ENCODE peak calls at places on chromosomes 2 and 18, in four cellular contexts. One of them, this sample, is unnamed.

GRCh38 chr2:108621087-108621559 is 86.9 kb downstream of the LIMS1 start:
- DNase-seq in K562: peak; percentile 52
- DNase-seq in endothelial cell of umbilical vein: peak; percentile 69
- DNase-seq in IMR-90: peak; percentile 46
- DNase-seq in this sample: peak; percentile 69

GRCh38 chr2:31386648-31387047 is 27.9 kb downstream of the XDH start:
- DNase-seq in endothelial cell of umbilical vein: no peak
- DNase-seq in K562: peak; percentile 63
- DNase-seq in IMR-90: no peak
- DNase-seq in this sample: no peak

GRCh38 chr2:105553538-105554196 is 154.8 kb upstream of the FHL2 start:
- DNase-seq in K562: no peak
- DNase-seq in IMR-90: peak; percentile 39
- DNase-seq in endothelial cell of umbilical vein: peak; percentile 51
- DNase-seq in this sample: no peak

GRCh38 chr2:88180594-88181240 is 10.6 kb downstream of the THNSL2 start:
- DNase-seq in endothelial cell of umbilical vein: no peak
- DNase-seq in K562: no peak
- DNase-seq in IMR-90: peak; percentile 2
- DNase-seq in this sample: no peak

GRCh38 chr2:88307817-88308216 is 137.7 kb downstream of the THNSL2 start:
- DNase-seq in endothelial cell of umbilical vein: no peak
- DNase-seq in K562: peak; percentile 41
- DNase-seq in IMR-90: peak; percentile 0
- DNase-seq in this sample: no peak

GRCh38 chr18:34970106-34970505 is 71.1 kb upstream of the MAPRE2 start:
- DNase-seq in K562: no peak
- DNase-seq in IMR-90: peak; percentile 51
- DNase-seq in endothelial cell of umbilical vein: no peak
- DNase-seq in this sample: no peak

GRCh38 chr2:189830510-189830909 is 46.3 kb downstream of the PMS1 start:
- DNase-seq in K562: no peak
- DNase-seq in IMR-90: no peak
- DNase-seq in endothelial cell of umbilical vein: no peak
- DNase-seq in this sample: no peak

GRCh38 chr2:201118957-201119848 is 3.2 kb downstream of the CFLAR start:
- DNase-seq in endothelial cell of umbilical vein: peak; percentile 68
- DNase-seq in IMR-90: peak; percentile 52
- DNase-seq in K562: no peak
- DNase-seq in this sample: no peak

GRCh38 chr2:230933521-230934180 is 8.6 kb upstream of the GPR55 start:
- DNase-seq in IMR-90: no peak
- DNase-seq in endothelial cell of umbilical vein: no peak
- DNase-seq in K562: no peak
- DNase-seq in this sample: no peak

GRCh38 chr2:148875387-148876051 is 492 bp downstream of the KIF5C start:
- DNase-seq in IMR-90: no peak
- DNase-seq in endothelial cell of umbilical vein: no peak
- DNase-seq in K562: no peak
- DNase-seq in this sample: no peak

GRCh38 chr2:199988176-199988575 is 32.8 kb downstream of the MAIP1 start:
- DNase-seq in endothelial cell of umbilical vein: peak; percentile 89
- DNase-seq in IMR-90: peak; percentile 61
- DNase-seq in K562: no peak
- DNase-seq in this sample: no peak

GRCh38 chr2:142980246-142981068 is 103.0 kb downstream of the KYNU start:
- DNase-seq in endothelial cell of umbilical vein: peak; percentile 53
- DNase-seq in IMR-90: peak; percentile 75
- DNase-seq in K562: no peak
- DNase-seq in this sample: no peak

GRCh38 chr2:56183643-56184499 is at the start of gene CCDC85A:
- DNase-seq in K562: peak; percentile 90
- DNase-seq in endothelial cell of umbilical vein: peak; percentile 86
- DNase-seq in IMR-90: peak; percentile 55
- DNase-seq in this sample: no peak

GRCh38 chr2:56182420-56182819 is 1.4 kb upstream of the CCDC85A start:
- DNase-seq in IMR-90: no peak
- DNase-seq in endothelial cell of umbilical vein: no peak
- DNase-seq in K562: no peak
- DNase-seq in this sample: no peak

GRCh38 chr2:56185582-56186046 is 1.8 kb downstream of the CCDC85A start:
- DNase-seq in K562: no peak
- DNase-seq in endothelial cell of umbilical vein: peak; percentile 87
- DNase-seq in IMR-90: no peak
- DNase-seq in this sample: no peak

GRCh38 chr2:56185101-56185581 is 1.4 kb downstream of the CCDC85A start:
- DNase-seq in IMR-90: no peak
- DNase-seq in endothelial cell of umbilical vein: no peak
- DNase-seq in K562: no peak
- DNase-seq in this sample: no peak

GRCh38 chr2:56184500-56184996 is 758 bp downstream of the CCDC85A start:
- DNase-seq in endothelial cell of umbilical vein: peak; percentile 46
- DNase-seq in K562: peak; percentile 25
- DNase-seq in IMR-90: no peak
- DNase-seq in this sample: no peak
- H3K9ac ChIP-seq in endothelial cell of umbilical vein: peak overlapping the region; percentile 46
- H3K9ac ChIP-seq in K562: peak overlapping the region; percentile 26
- H3K9ac ChIP-seq in IMR-90: no peak overlapping the region
- H3K9ac ChIP-seq in this sample: no peak overlapping the region

DNA sequence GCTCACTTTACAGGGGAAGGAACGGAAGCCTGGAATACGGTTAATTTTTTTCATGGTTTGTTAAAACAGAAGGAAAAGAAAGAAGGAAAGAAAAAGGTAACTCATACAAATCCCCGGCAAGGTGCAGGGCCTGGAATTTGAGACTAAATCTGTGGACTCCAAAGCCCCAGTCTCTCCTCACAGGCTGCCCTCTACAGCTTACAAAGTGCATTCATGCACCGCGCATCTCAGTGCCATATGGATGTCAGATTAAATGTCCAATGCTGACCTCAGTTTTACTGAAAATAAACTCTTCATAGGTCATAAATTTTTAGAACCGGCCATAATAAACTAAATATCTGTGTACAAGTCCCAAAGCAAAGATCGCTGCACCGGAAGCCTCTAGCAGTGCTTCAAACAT is 17.8 kb downstream of the ST6GAL2 start:
- DNase-seq in endothelial cell of umbilical vein: no peak
- DNase-seq in K562: peak; percentile 18
- DNase-seq in IMR-90: no peak
- DNase-seq in this sample: no peak
- H3K9me1 ChIP-seq in endothelial cell of umbilical vein: no peaks in the 10 kb centered on the region
- H3K9me1 ChIP-seq in K562: no peaks in the 10 kb centered on the region
- H3K9me1 ChIP-seq in IMR-90: no peaks in the 10 kb centered on the region
- H3K9me1 ChIP-seq in this sample: no peaks in the 10 kb centered on the region

GRCh38 chr2:119487434-119488244 is 36.6 kb downstream of the SCTR start:
- DNase-seq in IMR-90: no peak
- DNase-seq in K562: no peak
- DNase-seq in endothelial cell of umbilical vein: no peak
- DNase-seq in this sample: no peak

GRCh38 chr2:119490106-119490505 is 34.2 kb downstream of the SCTR start:
- DNase-seq in IMR-90: no peak
- DNase-seq in endothelial cell of umbilical vein: no peak
- DNase-seq in K562: no peak
- DNase-seq in this sample: no peak

GRCh38 chr2:119489232-119489952 is 34.9 kb downstream of the SCTR start:
- DNase-seq in K562: no peak
- DNase-seq in endothelial cell of umbilical vein: no peak
- DNase-seq in IMR-90: no peak
- DNase-seq in this sample: no peak

GRCh38 chr2:119486886-119487285 is 37.4 kb downstream of the SCTR start:
- DNase-seq in IMR-90: peak; percentile 16
- DNase-seq in K562: no peak
- DNase-seq in endothelial cell of umbilical vein: peak; percentile 6
- DNase-seq in this sample: no peak

GRCh38 chr2:119488245-119489182 is 35.8 kb downstream of the SCTR start:
- DNase-seq in endothelial cell of umbilical vein: no peak
- DNase-seq in K562: no peak
- DNase-seq in IMR-90: no peak
- DNase-seq in this sample: no peak
- TF ChIP-seq CTCF in endothelial cell of umbilical vein: no peak
- TF ChIP-seq CTCF in K562: peak; percentile 26
- TF ChIP-seq CTCF in IMR-90: no peak
- TF ChIP-seq CTCF in this sample: no peak

GRCh38 chr2:130821867-130822266 is 14.8 kb upstream of the ARHGEF4 start:
- DNase-seq in IMR-90: no peak
- DNase-seq in K562: no peak
- DNase-seq in endothelial cell of umbilical vein: no peak
- DNase-seq in this sample: no peak

GRCh38 chr2:130818809-130819208 is 17.9 kb upstream of the ARHGEF4 start:
- DNase-seq in endothelial cell of umbilical vein: no peak
- DNase-seq in IMR-90: no peak
- DNase-seq in K562: no peak
- DNase-seq in this sample: no peak

GRCh38 chr2:130819226-130819914 is 17.3 kb upstream of the ARHGEF4 start:
- DNase-seq in endothelial cell of umbilical vein: no peak
- DNase-seq in K562: no peak
- DNase-seq in IMR-90: no peak
- DNase-seq in this sample: no peak

GRCh38 chr2:130822766-130823165 is 13.9 kb upstream of the ARHGEF4 start:
- DNase-seq in IMR-90: no peak
- DNase-seq in endothelial cell of umbilical vein: no peak
- DNase-seq in K562: no peak
- DNase-seq in this sample: no peak

GRCh38 chr2:130819915-130820861 is 16.5 kb upstream of the ARHGEF4 start:
- DNase-seq in IMR-90: no peak
- DNase-seq in endothelial cell of umbilical vein: no peak
- DNase-seq in K562: no peak
- DNase-seq in this sample: no peak
- H3K9ac ChIP-seq in IMR-90: no peak overlapping the region
- H3K9ac ChIP-seq in endothelial cell of umbilical vein: no peak overlapping the region
- H3K9ac ChIP-seq in K562: no peak overlapping the region
- H3K9ac ChIP-seq in this sample: peak overlapping the region; percentile 38

GRCh38 chr18:38174594-38174993 is 609.0 kb upstream of the CELF4 start:
- DNase-seq in K562: no peak
- DNase-seq in IMR-90: no peak
- DNase-seq in endothelial cell of umbilical vein: no peak
- DNase-seq in this sample: no peak
- H3K9me1 ChIP-seq in K562: no peaks in the 10 kb centered on the region
- H3K9me1 ChIP-seq in IMR-90: no peaks in the 10 kb centered on the region
- H3K9me1 ChIP-seq in endothelial cell of umbilical vein: no peaks in the 10 kb centered on the region
- H3K9me1 ChIP-seq in this sample: no peaks in the 10 kb centered on the region

DNA sequence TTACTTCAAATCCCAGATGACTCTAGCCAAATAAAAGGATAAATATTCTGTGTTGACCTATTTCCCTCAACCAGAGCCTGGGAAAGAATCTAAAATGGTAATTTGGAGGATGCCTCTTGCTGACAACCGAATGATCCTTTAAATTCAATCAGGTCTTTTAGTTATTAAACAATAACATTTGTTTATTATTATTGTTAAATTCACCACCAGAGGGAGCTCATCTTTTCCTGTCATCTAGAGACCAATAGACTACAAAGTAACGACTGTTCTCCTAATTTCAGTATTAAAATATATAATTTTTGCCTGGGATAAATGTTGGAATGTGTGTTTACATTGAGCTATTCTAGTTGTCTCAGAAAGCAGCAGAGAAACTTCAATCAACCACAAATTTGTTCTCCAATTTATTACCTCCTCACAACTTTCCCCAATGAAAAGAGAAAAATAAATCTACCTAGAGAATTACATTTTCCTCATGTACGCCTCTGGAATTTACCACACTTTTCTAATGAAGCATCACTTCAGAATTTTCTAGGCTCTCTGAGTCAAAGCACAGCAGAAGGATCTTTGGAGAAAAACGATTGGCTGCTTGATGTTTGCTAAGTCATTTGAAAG is 142.7 kb downstream of the SCG2 start:
- DNase-seq in IMR-90: peak; percentile 44
- DNase-seq in endothelial cell of umbilical vein: peak; percentile 26
- DNase-seq in K562: peak; percentile 6
- DNase-seq in this sample: no peak
- TF ChIP-seq CTCF in IMR-90: peak; percentile 53
- TF ChIP-seq CTCF in endothelial cell of umbilical vein: peak; percentile 12
- TF ChIP-seq CTCF in K562: peak; percentile 6
- TF ChIP-seq CTCF in this sample: no peak

GRCh38 chr18:57440331-57441101 is 5.3 kb downstream of the ONECUT2 start:
- DNase-seq in K562: no peak
- DNase-seq in endothelial cell of umbilical vein: no peak
- DNase-seq in IMR-90: no peak
- DNase-seq in this sample: no peak

GRCh38 chr18:57439617-57439975 is 4.4 kb downstream of the ONECUT2 start:
- DNase-seq in IMR-90: no peak
- DNase-seq in K562: no peak
- DNase-seq in endothelial cell of umbilical vein: no peak
- DNase-seq in this sample: no peak

GRCh38 chr18:57443247-57443646 is 8.1 kb downstream of the ONECUT2 start:
- DNase-seq in endothelial cell of umbilical vein: no peak
- DNase-seq in K562: no peak
- DNase-seq in IMR-90: no peak
- DNase-seq in this sample: no peak

GRCh38 chr18:57439985-57440330 is 4.8 kb downstream of the ONECUT2 start:
- DNase-seq in endothelial cell of umbilical vein: no peak
- DNase-seq in K562: no peak
- DNase-seq in IMR-90: no peak
- DNase-seq in this sample: no peak

DNA sequence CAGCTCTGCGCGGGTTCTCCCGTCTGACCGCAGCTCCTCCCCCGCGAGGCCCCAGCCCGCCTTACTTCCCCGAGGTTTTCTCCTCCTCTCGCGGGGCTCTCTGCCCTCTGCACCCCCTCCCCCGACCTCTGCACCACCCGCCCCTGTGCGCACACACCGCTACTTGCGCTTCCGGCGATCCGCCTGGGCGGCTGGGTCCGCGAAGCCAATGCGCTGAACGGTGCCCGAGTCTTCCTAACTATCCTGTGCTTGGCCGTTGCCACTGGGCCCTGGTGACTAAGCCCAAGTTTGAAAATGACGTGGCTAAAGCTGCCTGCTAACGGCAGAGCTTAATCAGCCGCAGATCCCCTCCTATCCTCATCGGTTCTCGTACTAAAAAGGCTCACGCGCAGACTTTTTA is 6.2 kb downstream of the ONECUT2 start:
- DNase-seq in K562: no peak
- DNase-seq in IMR-90: peak; percentile 33
- DNase-seq in endothelial cell of umbilical vein: no peak
- DNase-seq in this sample: no peak
- H3K9ac ChIP-seq in K562: no peak overlapping the region
- H3K9ac ChIP-seq in IMR-90: no peak overlapping the region
- H3K9ac ChIP-seq in endothelial cell of umbilical vein: no peak overlapping the region
- H3K9ac ChIP-seq in this sample: no peak overlapping the region

GRCh38 chr18:12990128-12990485 is 1.1 kb upstream of the CEP192 start:
- DNase-seq in endothelial cell of umbilical vein: no peak
- DNase-seq in K562: no peak
- DNase-seq in IMR-90: no peak
- DNase-seq in this sample: no peak
- H3K9me1 ChIP-seq in endothelial cell of umbilical vein: no peaks in the 10 kb centered on the region
- H3K9me1 ChIP-seq in K562: no peaks in the 10 kb centered on the region
- H3K9me1 ChIP-seq in IMR-90: peaks cover 14% of the 10 kb centered on the region
- H3K9me1 ChIP-seq in this sample: no peaks in the 10 kb centered on the region

GRCh38 chr2:152611458-152612231 is 105.6 kb downstream of the PRPF40A start:
- DNase-seq in K562: no peak
- DNase-seq in IMR-90: peak; percentile 80
- DNase-seq in endothelial cell of umbilical vein: peak; percentile 56
- DNase-seq in this sample: no peak
- TF ChIP-seq CTCF in K562: no peak
- TF ChIP-seq CTCF in IMR-90: no peak
- TF ChIP-seq CTCF in endothelial cell of umbilical vein: no peak
- TF ChIP-seq CTCF in this sample: no peak

GRCh38 chr2:100831158-100831715 is 11.3 kb downstream of the NPAS2 start:
- DNase-seq in IMR-90: peak; percentile 34
- DNase-seq in K562: no peak
- DNase-seq in endothelial cell of umbilical vein: no peak
- DNase-seq in this sample: no peak
- H3K9ac ChIP-seq in IMR-90: no peak overlapping the region
- H3K9ac ChIP-seq in K562: no peak overlapping the region
- H3K9ac ChIP-seq in endothelial cell of umbilical vein: no peak overlapping the region
- H3K9ac ChIP-seq in this sample: no peak overlapping the region